ENCODE peak calls at places on chromosomes 3 and 15, in ten cellular contexts. G is heart left ventricle; B is neuronal stem cell; K is right cardiac atrium; Y is hepatocyte; S is foreskin keratinocyte; Z is A673; V is CD4-positive, alpha-beta T cell; I is HL-60; E is tibial artery. D is an unnamed sample.

GRCh38 chr3:20405731-20406130 is 219.7 kb upstream of the SGO1 start:
- DNase-seq in I (no peak), B (no peak), K (no peak), E (no peak), S (no peak), Y (peak), Z (no peak), V (no peak), G (no peak), D (no peak)

GRCh38 chr3:63582943-63583500 is 69.5 kb upstream of the SNTN start:
- DNase-seq in S (no peak), G (no peak), Y (no peak), K (no peak), Z (no peak), E (no peak), B (no peak), V (no peak), I (no peak), D (no peak)

GRCh38 chr3:99909714-99910508 is 92.2 kb downstream of the CMSS1 start:
- DNase-seq in V (no peak), I (no peak), G (no peak), Y (peak), S (peak), K (no peak), Z (no peak), E (no peak), B (no peak), D (no peak)

GRCh38 chr3:34109846-34110245 is 311.4 kb downstream of the PDCD6IP start:
- DNase-seq in Z (no peak), K (no peak), V (no peak), G (no peak), Y (no peak), E (no peak), I (peak), S (no peak), B (no peak), D (no peak)

GRCh38 chr15:89836255-89837133 is 21.8 kb upstream of the ANPEP start:
- DNase-seq in Z (peak), G (no peak), Y (peak), I (no peak), S (peak), K (no peak), E (no peak), V (no peak), B (no peak), D (no peak)

GRCh38 chr3:171044828-171045793 is 18.6 kb upstream of the SLC2A2 start:
- DNase-seq in Z (no peak), B (no peak), S (no peak), E (no peak), V (no peak), Y (peak), G (no peak), K (no peak), I (no peak), D (no peak)

GRCh38 chr15:28861031-28861534 is 12.6 kb upstream of the GOLGA6L7 start:
- DNase-seq in V (no peak), Y (no peak), G (no peak), B (no peak), Z (no peak), E (no peak), K (peak), S (no peak), I (no peak), D (no peak)

GRCh38 chr3:64696896-64697295 is 9.1 kb upstream of the ADAMTS9 start:
- DNase-seq in Z (no peak), I (no peak), E (no peak), G (no peak), Y (no peak), K (no peak), S (no peak), B (no peak), V (no peak), D (no peak)

GRCh38 chr3:107795514-107796094 is 272.8 kb downstream of the BBX start:
- DNase-seq in Z (no peak), B (no peak), I (no peak), K (peak), E (no peak), V (no peak), S (no peak), G (no peak), Y (no peak), D (no peak)

GRCh38 chr3:39106281-39107055 is 959 bp downstream of the GORASP1 start:
- DNase-seq in S (no peak), K (no peak), I (no peak), Y (peak), G (no peak), B (no peak), V (no peak), E (no peak), Z (no peak), D (no peak)

GRCh38 chr15:52789601-52790165 is 453 bp downstream of the ONECUT1 start:
- DNase-seq in E (no peak), Z (no peak), K (no peak), I (peak), G (no peak), B (peak), V (no peak), Y (no peak), S (no peak), D (no peak)

GRCh38 chr3:56467108-56467507 is 1.2 kb downstream of the ERC2 start:
- DNase-seq in I (no peak), G (peak), Z (peak), S (peak), V (no peak), B (peak), K (peak), Y (peak), E (no peak), D (no peak)

GRCh38 chr3:184566441-184567414 is 5.1 kb downstream of the EPHB3 start:
- DNase-seq in K (peak), V (no peak), I (no peak), G (no peak), Z (no peak), B (no peak), Y (no peak), S (no peak), E (no peak), D (no peak)

GRCh38 chr3:169759256-169759655 is 5.6 kb downstream of the TERC start:
- DNase-seq in V (no peak), Z (no peak), E (no peak), Y (no peak), I (no peak), G (no peak), S (peak), B (no peak), K (no peak), D (no peak)

GRCh38 chr3:65808407-65808806 is 230.3 kb downstream of the MAGI1 start:
- DNase-seq in E (no peak), S (no peak), G (no peak), Y (no peak), B (no peak), K (no peak), Z (no peak), I (no peak), V (no peak), D (no peak)

GRCh38 chr3:134092231-134092701 is 62.5 kb upstream of the SLCO2A1 start:
- DNase-seq in Y (peak), Z (no peak), I (no peak), V (no peak), S (no peak), G (no peak), K (no peak), E (no peak), B (no peak), D (no peak)

GRCh38 chr3:108818404-108818803 is 4.2 kb upstream of the TRAT1 start:
- DNase-seq in K (no peak), S (peak), Y (peak), I (no peak), G (no peak), V (peak), E (no peak), Z (peak), B (peak), D (no peak)

GRCh38 chr15:39273805-39274411 is 307.0 kb upstream of the THBS1 start:
- DNase-seq in G (no peak), S (no peak), Y (peak), V (no peak), B (no peak), Z (no peak), I (no peak), K (no peak), E (no peak), D (no peak)

GRCh38 chr3:186239321-186239720 is 122.7 kb downstream of the DGKG start:
- DNase-seq in V (no peak), G (no peak), Z (peak), B (no peak), I (no peak), S (no peak), Y (no peak), K (no peak), E (no peak), D (no peak)

GRCh38 chr3:11143476-11143875 is 10.8 kb upstream of the HRH1 start:
- DNase-seq in V (no peak), E (peak), K (no peak), S (no peak), Z (no peak), B (no peak), Y (no peak), G (no peak), I (no peak), D (no peak)

GRCh38 chr3:55620361-55621025 is 133.4 kb upstream of the WNT5A start:
- DNase-seq in K (no peak), G (no peak), V (no peak), Z (peak), S (peak), E (no peak), B (no peak), Y (peak), I (no peak), D (no peak)

GRCh38 chr3:177089120-177089519 is 108.2 kb downstream of the TBL1XR1 start:
- DNase-seq in G (no peak), I (no peak), S (no peak), K (no peak), V (no peak), Y (no peak), E (no peak), B (no peak), Z (no peak), D (no peak)

GRCh38 chr3:178078933-178079332 is 457.3 kb upstream of the KCNMB2 start:
- DNase-seq in S (no peak), V (no peak), Z (no peak), E (no peak), I (no peak), Y (no peak), G (peak), B (no peak), K (no peak), D (no peak)

GRCh38 chr3:143331336-143331735 is 211.8 kb downstream of the CHST2 start:
- DNase-seq in G (no peak), S (no peak), Z (peak), I (no peak), K (no peak), B (no peak), Y (no peak), V (no peak), E (no peak), D (peak)

GRCh38 chr3:177816667-177817208 is 619.5 kb upstream of the TBL1XR1 start:
- DNase-seq in Z (peak), S (peak), G (no peak), Y (no peak), E (no peak), K (no peak), I (no peak), B (no peak), V (no peak), D (no peak)

GRCh38 chr3:50450135-50450911 is 53.1 kb downstream of the CACNA2D2 start:
- DNase-seq in Z (no peak), S (no peak), E (peak), V (peak), Y (peak), I (no peak), K (peak), B (no peak), G (peak), D (no peak)

GRCh38 chr15:45795487-45796069 is 160.7 kb downstream of the SQOR start:
- DNase-seq in S (no peak), G (no peak), Y (peak), V (no peak), E (no peak), Z (peak), K (no peak), I (peak), B (peak), D (no peak)

GRCh38 chr3:18740631-18741583 is 315.8 kb upstream of the SATB1 start:
- DNase-seq in E (no peak), I (peak), G (no peak), Y (no peak), S (no peak), K (no peak), V (peak), B (no peak), Z (no peak), D (no peak)

GRCh38 chr3:46208167-46208704 is at the start of gene CCR1:
- DNase-seq in S (no peak), Y (peak), E (no peak), G (peak), Z (peak), I (peak), V (no peak), B (peak), K (peak), D (no peak)

DNA sequence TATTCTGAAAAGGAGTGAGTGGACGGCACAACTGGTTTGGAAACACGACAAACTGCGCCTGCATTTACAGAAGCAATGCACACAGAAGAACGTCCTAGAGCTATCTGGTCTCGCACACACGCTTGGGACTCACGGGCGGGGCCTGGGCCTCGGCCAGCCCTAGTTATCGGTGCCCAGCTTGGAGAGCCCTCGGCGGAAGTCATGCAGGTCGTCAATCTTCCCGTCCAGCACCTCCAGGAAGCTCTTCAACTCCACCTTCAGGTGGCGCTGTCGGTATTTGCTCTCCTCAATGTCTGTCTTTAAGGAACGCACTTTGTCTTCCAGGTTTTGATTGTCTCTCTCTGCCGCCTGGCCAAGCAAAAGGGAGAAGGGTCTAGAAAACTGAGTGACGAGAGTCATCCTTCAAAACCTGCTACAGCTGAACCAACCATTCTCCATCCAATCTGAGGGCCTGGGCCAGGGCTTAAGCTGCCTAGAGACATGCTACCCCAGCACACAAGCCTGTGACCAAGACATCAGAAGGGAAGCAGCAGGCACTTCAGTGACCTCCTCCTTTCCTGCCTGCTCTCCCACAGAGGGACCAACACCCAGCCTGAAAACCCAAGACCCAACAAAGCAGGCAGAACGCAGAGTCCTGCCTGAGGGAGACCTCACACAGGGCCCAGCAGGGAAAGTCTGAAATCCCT is 40.3 kb downstream of the WHAMM start:
- DNase-seq in V (peak), B (peak), E (no peak), K (peak), Y (peak), S (peak), I (peak), Z (peak), G (peak), D (peak)
- H3K27ac ChIP-seq in V (no peak), B (peak), E (no peak), K (peak), Y (peak), S (no peak), I (no peak), Z (no peak), G (no peak), D (peak)

GRCh38 chr15:62999923-63000484 is 42.5 kb upstream of the TPM1 start:
- DNase-seq in G (peak), I (no peak), K (no peak), Y (no peak), V (no peak), S (no peak), Z (no peak), B (peak), E (no peak), D (no peak)
- H3K27ac ChIP-seq in G (peak), I (no peak), K (peak), Y (peak), V (no peak), S (no peak), Z (no peak), B (peak), E (no peak), D (no peak)

DNA sequence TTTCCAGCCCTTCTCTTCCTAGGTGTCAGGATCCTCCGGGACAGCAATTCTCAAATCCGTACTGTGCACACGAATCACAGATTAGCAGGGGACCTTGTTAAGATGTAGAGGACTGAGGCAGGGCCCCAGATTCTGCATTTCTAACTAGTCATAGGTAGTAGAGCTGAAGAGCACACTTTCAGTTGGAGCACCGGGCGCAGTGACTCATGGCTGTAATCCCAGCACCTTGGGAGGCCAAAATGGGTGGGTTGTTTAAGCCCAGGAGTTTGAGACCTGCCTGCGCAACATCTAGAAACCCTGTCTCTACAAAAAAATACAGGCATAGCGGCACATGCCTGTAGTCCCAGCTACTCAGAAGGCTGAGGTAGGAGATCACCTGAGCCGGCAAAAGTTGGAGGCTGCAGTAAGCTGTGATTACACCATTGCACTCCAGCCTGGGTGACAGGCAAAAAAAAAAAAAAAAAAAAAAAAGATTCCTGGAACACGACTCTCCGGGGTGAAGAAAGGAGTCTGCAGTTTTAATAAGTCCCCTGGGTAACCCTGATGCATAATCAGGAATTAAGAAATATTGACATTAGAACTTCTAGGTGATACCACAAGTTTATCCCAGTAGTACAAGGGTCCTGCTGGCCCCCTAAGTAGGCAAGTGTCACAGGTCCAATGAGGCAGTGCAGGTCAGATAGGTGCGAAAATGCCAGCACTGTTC is 21.4 kb upstream of the IGDCC3 start:
- DNase-seq in V (no peak), S (no peak), G (no peak), I (no peak), B (no peak), K (no peak), E (no peak), Y (no peak), Z (no peak), D (no peak)
- H3K27ac ChIP-seq in V (no peak), S (no peak), G (no peak), I (no peak), B (no peak), K (no peak), E (no peak), Y (no peak), Z (no peak), D (no peak)

DNA sequence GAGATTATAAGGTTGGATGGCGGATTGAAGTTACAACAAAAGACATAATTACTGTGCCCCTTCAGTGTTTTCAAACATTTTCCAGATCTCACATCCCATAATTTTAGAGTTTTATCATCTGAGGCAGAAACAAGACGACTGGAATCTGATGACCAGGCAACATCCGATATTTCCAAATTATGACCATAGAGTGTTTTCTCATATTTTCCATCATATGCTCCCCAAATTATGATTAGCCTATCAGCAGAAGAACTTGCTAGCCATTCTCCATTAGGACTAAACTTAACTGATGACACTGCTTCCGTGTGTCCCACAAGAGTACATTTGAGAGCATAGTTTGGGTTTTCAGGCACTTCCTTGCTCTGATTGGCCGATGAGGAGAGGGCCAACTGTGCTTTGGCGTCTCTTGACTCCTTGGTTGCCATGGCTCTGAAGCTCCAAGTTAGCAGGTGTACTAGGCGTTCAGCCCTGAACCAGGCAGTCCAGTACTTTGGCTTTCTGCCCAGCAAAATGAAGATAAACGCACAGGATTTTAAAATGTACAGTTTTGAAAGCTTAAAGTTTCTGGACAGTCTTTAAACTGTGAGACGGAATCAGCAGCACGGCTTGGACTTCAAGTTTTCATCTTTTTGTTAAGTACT is 638 bp downstream of the WDR5B start:
- DNase-seq in V (peak), I (peak), Z (peak), K (no peak), S (peak), B (no peak), G (no peak), E (no peak), Y (peak), D (no peak)
- H3K27ac ChIP-seq in V (peak), I (peak), Z (peak), K (peak), S (peak), B (no peak), G (peak), E (peak), Y (peak), D (peak)

DNA sequence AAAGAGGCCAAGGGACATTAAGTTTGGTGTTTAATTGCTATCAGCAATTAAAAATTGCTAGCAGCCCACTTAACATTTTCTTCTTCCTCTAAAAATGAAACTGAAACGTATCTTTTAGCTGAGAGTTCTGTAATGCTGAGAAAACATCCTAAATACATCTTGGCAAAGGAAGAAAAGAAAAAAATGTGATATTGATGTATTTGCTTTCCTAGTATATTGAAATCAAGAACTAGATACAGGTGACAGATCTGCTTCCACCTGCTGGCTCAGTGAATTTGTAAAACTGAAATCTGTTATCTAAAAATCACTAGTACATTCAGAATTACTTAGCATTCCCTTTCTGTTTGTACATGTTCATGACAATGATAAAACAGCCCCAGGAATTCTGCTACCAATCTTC is 283.2 kb downstream of the ZBTB20 start:
- DNase-seq in S (no peak), V (no peak), Y (no peak), K (no peak), I (no peak), Z (no peak), B (no peak), G (no peak), E (no peak), D (no peak)
- H3K27ac ChIP-seq in S (no peak), V (no peak), Y (no peak), K (no peak), I (no peak), Z (no peak), B (no peak), G (peak), E (no peak), D (peak)

GRCh38 chr3:13648744-13649096 is 99.8 kb downstream of the FBLN2 start:
- DNase-seq in V (no peak), I (no peak), S (no peak), Z (no peak), E (no peak), K (no peak), G (no peak), B (no peak), Y (no peak), D (no peak)

GRCh38 chr3:13648060-13648743 is 99.3 kb downstream of the FBLN2 start:
- DNase-seq in I (peak), B (peak), V (peak), G (peak), Z (peak), S (peak), Y (peak), E (peak), K (peak), D (peak)

GRCh38 chr3:13651775-13652428 is 103.0 kb downstream of the FBLN2 start:
- DNase-seq in B (no peak), K (no peak), G (no peak), Z (no peak), S (no peak), I (no peak), E (no peak), V (no peak), Y (no peak), D (no peak)

GRCh38 chr3:13651057-13651400 is 102.1 kb downstream of the FBLN2 start:
- DNase-seq in S (no peak), G (no peak), B (no peak), K (no peak), Y (no peak), E (no peak), I (no peak), V (no peak), Z (no peak), D (no peak)

GRCh38 chr3:13650210-13651056 is 101.5 kb downstream of the FBLN2 start:
- DNase-seq in S (no peak), B (peak), K (peak), G (peak), Z (peak), E (peak), I (peak), V (peak), Y (peak), D (no peak)
- H3K27ac ChIP-seq in S (no peak), B (no peak), K (no peak), G (no peak), Z (no peak), E (no peak), I (no peak), V (no peak), Y (no peak), D (no peak)

GRCh38 chr3:73433079-73433478 is 191.7 kb downstream of the PDZRN3 start:
- DNase-seq in V (no peak), B (no peak), K (no peak), Y (no peak), S (no peak), E (no peak), Z (no peak), I (no peak), G (no peak), D (no peak)
- H3K27ac ChIP-seq in V (no peak), B (no peak), K (no peak), Y (no peak), S (no peak), E (no peak), Z (no peak), I (no peak), G (no peak), D (no peak)

GRCh38 chr3:192817053-192817452 is 89.7 kb upstream of the FGF12 start:
- DNase-seq in Y (no peak), S (no peak), E (no peak), Z (no peak), G (no peak), I (no peak), V (no peak), K (no peak), B (no peak), D (no peak)
- H3K27ac ChIP-seq in Y (no peak), S (peak), E (no peak), Z (no peak), G (no peak), I (no peak), V (no peak), K (no peak), B (no peak), D (no peak)

D was measured in substantia nigra.